ENCODE peak calls at places on chromosome 9, in ten cellular contexts. I is WERI-Rb-1; D is natural killer cell treated with Interleukin-12 subunit alpha and Interleukin-12 subunit beta and Interleukin-15 and Interleukin-18, amount 100 ng/mL, for 72 hours; S is OCI-M1; Q is MCF 10A; T is retinal pigment epithelial cell; A is lung; J is GM03348; X is right lobe of liver; K is GF-D8. N is an unnamed sample.

GRCh38 chr9:84294551-84294950 is 46.0 kb downstream of the SLC28A3 start:
- DNase-seq in T (no peak), J (no peak), I (no peak), X (no peak), Q (no peak), K (no peak), D (no peak), A (no peak), S (no peak), N (no peak)

GRCh38 chr9:106146066-106146840 is 451.9 kb downstream of the TMEM38B start:
- DNase-seq in I (no peak), K (no peak), D (no peak), J (no peak), A (no peak), X (no peak), Q (no peak), S (no peak), T (no peak), N (no peak)

GRCh38 chr9:136900988-136901515 is 14.7 kb downstream of the TRAF2 start:
- DNase-seq in D (no peak), X (no peak), J (no peak), K (no peak), Q (no peak), T (no peak), A (peak; percentile 72), I (no peak), S (no peak), N (no peak)

GRCh38 chr9:94011134-94011533 is 56.0 kb upstream of the BARX1 start:
- DNase-seq in Q (peak; percentile 27), X (no peak), J (peak; percentile 55), K (no peak), A (no peak), T (no peak), S (no peak), D (no peak), I (no peak), N (no peak)

GRCh38 chr9:106324071-106324470 is 538.9 kb upstream of the ZNF462 start:
- DNase-seq in J (no peak), X (no peak), K (no peak), S (no peak), D (no peak), A (no peak), Q (no peak), T (no peak), I (no peak), N (no peak)

GRCh38 chr9:122904466-122904822 is 715 bp downstream of the RC3H2 start:
- DNase-seq in I (peak; percentile 59), S (peak; percentile 73), A (no peak), T (peak; percentile 6), K (no peak), D (no peak), J (peak; percentile 54), X (peak; percentile 66), Q (peak; percentile 53), N (peak; percentile 31)

GRCh38 chr9:125467341-125467740 is 205.7 kb downstream of the GAPVD1 start:
- DNase-seq in S (no peak), J (no peak), Q (no peak), K (no peak), T (no peak), D (no peak), X (no peak), I (no peak), A (no peak), N (no peak)

GRCh38 chr9:129305246-129305645 is 127.2 kb upstream of the IER5L start:
- DNase-seq in J (no peak), I (no peak), D (no peak), Q (no peak), S (no peak), X (peak; percentile 27), T (no peak), K (no peak), A (no peak), N (no peak)

GRCh38 chr9:36433386-36433785 is 33.3 kb upstream of the RNF38 start:
- DNase-seq in A (no peak), I (no peak), K (no peak), S (no peak), X (no peak), J (no peak), Q (no peak), T (no peak), D (no peak), N (no peak)

GRCh38 chr9:124453586-124454191 is 3.4 kb downstream of the ADGRD2 start:
- DNase-seq in S (no peak), D (no peak), X (peak; percentile 39), J (no peak), T (no peak), I (no peak), K (no peak), A (no peak), Q (no peak), N (peak; percentile 67)

GRCh38 chr9:129697111-129697955 is 31.9 kb downstream of the PRRX2 start:
- DNase-seq in J (peak; percentile 89), Q (peak; percentile 55), T (no peak), S (peak; percentile 13), I (peak; percentile 46), K (no peak), D (no peak), A (peak; percentile 39), X (no peak), N (no peak)

N was measured in left colon.